ENCODE peak calls at places on chromosomes 5 and 9, in four cellular contexts. U is WTC11, L is GM12878, H is K562. P is an unnamed sample.

GRCh38 chr5:104800440-104801048 is 1238.0 kb upstream of the NUDT12 start:
- DNase-seq in U (peak), L (no peak), H (peak), P (peak)

GRCh38 chr5:171269717-171270116 is 39.3 kb upstream of the TLX3 start:
- DNase-seq in U (no peak), L (no peak), H (no peak), P (no peak)

GRCh38 chr5:92337772-92338234 is 954.7 kb upstream of the ARRDC3 start:
- DNase-seq in U (no peak), L (no peak), H (no peak), P (no peak)

GRCh38 chr5:168114444-168115017 is 176.9 kb upstream of the WWC1 start:
- DNase-seq in U (peak), L (no peak), H (peak), P (peak)

GRCh38 chr9:37104183-37104889 is 16.0 kb upstream of the ZCCHC7 start:
- DNase-seq in U (no peak), L (no peak), H (no peak), P (no peak)

GRCh38 chr5:31291323-31291854 is 97.9 kb downstream of the CDH6 start:
- DNase-seq in U (peak), L (no peak), H (no peak), P (no peak)

GRCh38 chr9:114321759-114322158 is 1.1 kb upstream of the ORM1 start:
- DNase-seq in U (no peak), L (no peak), H (no peak), P (no peak)

GRCh38 chr5:170533383-170533782 is 29.6 kb downstream of the KCNIP1 start:
- DNase-seq in U (no peak), L (no peak), H (no peak), P (no peak)

GRCh38 chr9:3337515-3337914 is 188.3 kb downstream of the RFX3 start:
- DNase-seq in U (no peak), L (no peak), H (no peak), P (no peak)

GRCh38 chr5:17890501-17890900 is 256.2 kb downstream of the TAF11L14 start:
- DNase-seq in U (no peak), L (no peak), H (no peak), P (no peak)

GRCh38 chr5:16234598-16234997 is 55.0 kb upstream of the MARCHF11 start:
- DNase-seq in U (no peak), L (no peak), H (no peak), P (no peak)

GRCh38 chr5:178460598-178461425 is 129.4 kb downstream of the COL23A1 start:
- DNase-seq in U (peak), L (no peak), H (peak), P (peak)

GRCh38 chr5:135862744-135863143 is 28.3 kb downstream of the SLC25A48 start:
- DNase-seq in U (no peak), L (no peak), H (no peak), P (no peak)

GRCh38 chr5:135866044-135866443 is 29.6 kb downstream of the IL9 start:
- DNase-seq in U (no peak), L (no peak), H (no peak), P (no peak)

GRCh38 chr5:135867599-135867998 is 28.0 kb downstream of the IL9 start:
- DNase-seq in U (no peak), L (no peak), H (no peak), P (no peak)

GRCh38 chr5:135861646-135862045 is 27.2 kb downstream of the SLC25A48 start:
- DNase-seq in U (no peak), L (no peak), H (no peak), P (no peak)

DNA sequence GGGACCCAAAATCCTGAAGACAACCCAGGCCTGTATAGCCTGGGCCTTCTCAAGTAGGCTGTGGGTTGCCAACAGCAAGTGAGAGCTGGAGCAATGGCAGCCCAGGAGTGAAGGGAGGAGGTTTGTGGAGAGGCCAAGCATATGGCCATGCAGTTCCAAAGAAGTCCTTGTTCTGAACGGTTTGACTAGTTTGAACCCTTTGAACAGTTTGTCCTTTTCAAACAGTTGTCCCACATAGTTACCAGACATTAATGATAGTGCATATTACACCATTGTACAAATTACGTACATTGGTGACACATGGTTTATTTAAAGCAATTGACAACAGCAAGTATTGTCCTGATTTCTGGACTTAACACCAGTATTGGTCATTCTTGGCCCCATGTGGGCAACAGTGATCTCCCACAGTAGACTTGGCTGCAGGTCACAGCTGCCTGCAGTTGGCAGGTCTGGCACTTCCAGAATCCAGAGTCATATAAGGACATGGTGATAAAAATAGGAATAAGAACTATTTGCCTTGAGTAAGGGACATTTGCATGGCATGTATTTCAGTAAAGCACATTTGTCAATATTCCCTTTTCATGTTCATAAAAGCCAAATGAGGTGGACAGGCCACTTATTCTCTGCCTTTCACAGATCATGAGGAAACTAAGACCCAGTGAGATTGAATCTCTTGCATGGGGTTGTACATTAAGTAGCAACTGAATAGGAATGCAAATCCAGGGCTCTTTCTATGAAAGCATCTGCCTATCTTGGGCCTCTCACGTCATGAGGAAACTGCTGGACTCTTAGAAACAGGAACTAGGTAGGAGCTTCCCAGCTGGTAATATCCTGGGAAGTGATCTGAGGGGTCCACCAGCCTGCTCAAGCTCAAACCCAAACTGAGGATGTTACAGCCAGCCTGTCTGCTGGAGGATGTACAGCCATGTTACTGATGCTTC is 30.3 kb downstream of the SLC25A48 start:
- DNase-seq in U (no peak), L (no peak), H (no peak), P (no peak)
- TF ChIP-seq CREM in U (no peak), L (no peak), H (no peak), P (no peak)

DNA sequence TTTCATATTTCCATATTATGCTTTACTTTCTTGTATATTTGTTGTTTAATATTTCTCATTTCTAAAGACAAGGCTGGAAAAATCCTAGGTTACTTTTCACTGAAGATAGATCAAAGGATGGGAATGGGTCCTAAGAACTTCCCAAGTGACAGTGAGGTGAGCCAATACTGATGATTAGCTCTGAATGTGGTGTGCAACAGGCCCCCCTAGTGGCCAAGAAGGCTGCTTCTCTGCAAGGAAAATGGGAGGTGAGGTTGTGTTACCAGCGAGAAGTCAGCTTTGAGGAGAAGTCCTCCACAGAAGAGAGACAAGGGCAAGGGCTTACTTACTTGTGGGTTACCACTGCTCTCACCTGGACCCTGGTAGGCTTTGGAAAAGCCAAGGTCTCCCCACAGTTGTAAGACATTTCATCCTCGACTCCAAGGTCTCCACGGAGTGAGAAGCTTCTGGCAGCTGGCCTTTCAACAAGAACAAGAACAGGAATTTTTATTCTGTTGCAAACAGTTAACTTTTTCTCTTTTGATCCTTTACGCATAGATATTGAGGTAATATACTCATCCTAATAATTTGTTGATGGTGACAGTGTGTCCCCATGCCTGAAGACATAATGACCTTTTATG is 69.9 kb downstream of the MAMDC2 start:
- DNase-seq in U (peak), L (no peak), H (peak), P (peak)
- TF ChIP-seq CREM in U (no peak), L (no peak), H (no peak), P (no peak)

DNA sequence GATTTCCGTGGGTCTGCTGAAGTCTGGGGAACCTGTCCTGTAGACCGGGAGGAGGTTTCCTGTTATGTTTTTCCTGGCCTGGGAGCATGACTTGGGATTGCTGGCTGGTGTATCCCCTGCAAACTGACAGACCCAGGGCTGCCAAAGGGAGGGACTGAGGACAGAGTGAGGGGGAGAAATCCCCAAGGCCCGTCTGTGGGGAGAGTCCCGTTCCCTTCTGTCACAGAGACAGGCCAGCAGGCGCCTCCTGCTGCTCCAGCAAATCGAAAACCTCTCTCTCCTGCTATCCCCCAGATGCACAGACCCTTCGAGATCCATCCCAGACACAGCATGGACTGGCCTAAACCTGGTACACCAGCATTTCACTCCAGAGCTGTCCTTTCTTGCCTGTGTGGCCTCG is 56.2 kb upstream of the ALDH1B1 start:
- DNase-seq in U (no peak), L (no peak), H (no peak), P (no peak)
- TF ChIP-seq CREM in U (no peak), L (no peak), H (no peak), P (no peak)

DNA sequence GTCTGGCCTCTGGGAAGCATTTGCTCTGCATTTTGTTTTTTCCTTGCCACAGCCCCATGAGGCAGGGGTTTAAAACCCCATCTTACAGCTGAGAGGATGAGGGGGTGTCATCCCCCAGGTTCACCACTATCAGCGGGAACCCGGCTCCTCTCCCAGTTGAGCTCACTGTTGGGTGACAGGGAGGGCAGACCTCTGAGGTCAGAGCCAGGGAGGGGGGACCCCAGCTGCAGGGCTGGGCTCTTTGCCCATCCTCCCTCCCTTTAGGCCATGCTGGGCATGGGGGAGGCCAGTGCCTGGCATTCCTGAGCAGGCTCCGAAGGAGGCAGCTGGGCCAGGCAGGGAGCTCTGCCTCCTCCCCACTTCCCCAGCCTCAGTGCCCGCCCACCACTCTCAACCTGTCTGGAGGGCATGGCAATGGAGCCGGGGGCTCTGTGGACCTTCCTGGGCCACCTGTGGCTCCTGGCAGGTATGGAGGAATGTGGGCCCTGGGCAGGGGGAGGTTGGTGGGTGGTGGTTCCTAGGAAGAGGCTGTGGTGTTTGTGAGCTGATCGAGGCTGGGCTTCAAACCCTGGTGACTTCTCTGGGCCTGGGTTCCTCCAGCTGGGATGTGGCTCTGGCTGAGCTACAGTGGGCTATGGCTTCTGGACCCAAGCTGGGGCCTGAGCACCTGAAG is 12.6 kb downstream of the CRB2 start:
- DNase-seq in U (no peak), L (no peak), H (no peak), P (no peak)
- TF ChIP-seq CREM in U (no peak), L (no peak), H (no peak), P (no peak)

DNA sequence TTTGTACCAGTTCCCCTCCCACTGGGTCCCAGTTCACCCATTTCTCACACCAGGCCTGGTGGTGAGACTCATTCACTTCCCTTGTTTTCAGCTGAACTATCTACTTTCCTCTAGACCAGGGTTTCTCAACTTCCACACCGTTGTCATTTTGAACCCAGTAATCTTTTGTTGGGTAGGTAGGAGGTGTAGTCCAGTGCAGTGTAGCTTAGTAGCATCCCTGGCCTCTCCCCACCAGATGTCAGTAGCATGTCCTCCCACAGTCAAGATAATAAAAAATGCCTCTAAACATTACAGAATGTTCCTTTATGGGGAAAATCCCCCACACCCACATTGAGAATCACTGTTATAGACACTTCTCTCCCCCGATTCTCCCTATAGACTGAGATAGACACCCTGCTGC is 299.1 kb downstream of the EPB41L4A start:
- DNase-seq in U (no peak), L (no peak), H (no peak), P (no peak)
- TF ChIP-seq CREM in U (no peak), L (no peak), H (no peak), P (no peak)

DNA sequence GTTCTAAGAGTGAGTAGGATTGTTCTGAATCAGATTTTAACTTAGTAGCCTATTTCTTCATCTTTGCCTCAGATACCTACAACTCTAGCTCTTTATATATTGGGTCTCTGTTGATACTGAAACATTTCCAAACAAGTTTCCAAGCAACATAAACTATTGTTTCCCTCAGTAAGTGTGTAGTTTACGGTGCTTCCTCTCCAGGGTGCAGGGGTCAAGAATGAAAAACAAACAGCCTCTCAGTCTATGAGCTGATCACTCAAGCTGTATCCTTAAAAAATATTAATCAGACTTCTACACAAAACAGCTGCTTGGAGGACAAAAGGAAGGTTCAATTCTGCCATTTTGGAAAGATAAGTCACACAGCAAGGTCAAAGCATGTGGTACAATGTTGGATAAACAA is 75.0 kb downstream of the ADAMTS12 start:
- DNase-seq in U (no peak), L (no peak), H (no peak), P (no peak)
- TF ChIP-seq CREM in U (no peak), L (no peak), H (no peak), P (no peak)

GRCh38 chr5:129904667-129905466 is 602 bp downstream of the CHSY3 start:
- DNase-seq in U (peak), L (no peak), H (no peak), P (no peak)

GRCh38 chr5:129903466-129904101 is 681 bp upstream of the CHSY3 start:
- DNase-seq in U (no peak), L (no peak), H (no peak), P (no peak)

GRCh38 chr5:129902806-129903205 is 1.5 kb upstream of the CHSY3 start:
- DNase-seq in U (no peak), L (no peak), H (no peak), P (no peak)

GRCh38 chr5:129904102-129904666 is at the start of gene CHSY3:
- DNase-seq in U (peak), L (no peak), H (peak), P (peak)

GRCh38 chr5:129899454-129899853 is 4.8 kb upstream of the CHSY3 start:
- DNase-seq in U (no peak), L (no peak), H (no peak), P (no peak)
- TF ChIP-seq CREM in U (no peak), L (no peak), H (no peak), P (no peak)

P was measured in HepG2.